ENCODE peak calls at places on chromosomes 6 and 20, in seven cellular contexts. G, E, Z, K, O, D and T are unnamed samples.

GRCh38 chr6:105111871-105112270 is 67.9 kb downstream of the POPDC3 start:
- DNase-seq in K (no peak), Z (no peak), O (no peak), D (no peak), E (no peak), G (no peak), T (no peak)

GRCh38 chr6:113160716-113161115 is 696.4 kb upstream of the MARCKS start:
- DNase-seq in E (no peak), K (no peak), O (no peak), Z (no peak), D (no peak), G (no peak), T (no peak)

GRCh38 chr6:137248702-137249101 is 29.5 kb upstream of the IFNGR1 start:
- DNase-seq in G (no peak), Z (no peak), E (no peak), K (no peak), O (no peak), D (no peak), T (no peak)

GRCh38 chr6:158536084-158536890 is 23.6 kb upstream of the TMEM181 start:
- DNase-seq in D (peak; percentile 74), O (no peak), G (peak; percentile 89), Z (peak; percentile 68), E (peak; percentile 61), K (peak; percentile 80), T (peak; percentile 37)

GRCh38 chr20:21303872-21304586 is 898 bp downstream of the XRN2 start:
- DNase-seq in K (no peak), E (no peak), Z (no peak), D (no peak), G (no peak), O (no peak), T (no peak)

GRCh38 chr20:33991498-33991897 is 2.2 kb upstream of the RALY start:
- DNase-seq in E (no peak), D (no peak), O (no peak), G (no peak), Z (no peak), K (no peak), T (no peak)

GRCh38 chr20:47597090-47597489 is 95.4 kb downstream of the NCOA3 start:
- DNase-seq in G (no peak), K (no peak), O (no peak), E (no peak), D (no peak), Z (no peak), T (no peak)

GRCh38 chr20:35329435-35330139 is 37.4 kb upstream of the FAM83C start:
- DNase-seq in G (peak; percentile 79), D (peak; percentile 33), O (no peak), Z (peak; percentile 79), K (no peak), E (peak; percentile 30), T (no peak)

GRCh38 chr6:39816744-39817143 is 24.6 kb downstream of the DAAM2 start:
- DNase-seq in E (no peak), G (no peak), K (no peak), Z (no peak), O (no peak), D (no peak), T (no peak)

GRCh38 chr6:137494281-137494966 is at the start of gene OLIG3:
- DNase-seq in G (peak; percentile 56), E (peak; percentile 20), D (no peak), O (no peak), Z (no peak), K (no peak), T (no peak)

GRCh38 chr6:26017567-26017966 is 55.0 kb downstream of the TRIM38 start:
- DNase-seq in G (peak; percentile 42), E (peak; percentile 78), O (no peak), Z (no peak), D (peak; percentile 90), K (peak; percentile 81), T (no peak)

GRCh38 chr6:36851149-36851614 is 11.9 kb upstream of the CPNE5 start:
- DNase-seq in O (no peak), K (peak; percentile 61), D (peak; percentile 78), Z (peak; percentile 62), E (no peak), G (peak; percentile 67), T (peak; percentile 27)

GRCh38 chr20:2879148-2879547 is 5.9 kb downstream of the PTPRA start:
- DNase-seq in O (no peak), E (no peak), K (no peak), D (peak; percentile 79), G (no peak), Z (no peak), T (no peak)

GRCh38 chr6:35719407-35719829 is 17.4 kb upstream of the ARMC12 start:
- DNase-seq in D (no peak), G (no peak), E (no peak), Z (no peak), O (no peak), K (no peak), T (no peak)

GRCh38 chr20:43534791-43535350 is 24.0 kb upstream of the SGK2 start:
- DNase-seq in O (no peak), G (no peak), Z (no peak), K (no peak), D (no peak), E (no peak), T (no peak)